ENCODE peak calls at places on chromosome 20, in eight cellular contexts. N is Right ventricle myocardium superior; H is putamen; F is IMR-90; C is stimulated activated CD8-positive, alpha-beta memory T cell treated with anti-CD3 and anti-CD28 coated beads, Interleukin-12 subunit alpha, Interleukin-12 subunit beta, amount 100 ng/mL, for 4 hours; Z is hypothalamus; B is NCI-H526 treated with DMSO at 0.1 percent for 48 hours; E is fibroblast of lung. L is an unnamed sample.
A peak's percentile ranks its signal among the peaks of the same experiment; 100 is the strongest.

GRCh38 chr20:31747640-31748039 is 8.6 kb downstream of the TPX2 start:
- DNase-seq in F (peak; percentile 53), E (peak; percentile 88), H (no peak), Z (no peak), B (no peak), C (no peak), N (no peak), L (no peak)

GRCh38 chr20:47038581-47039560 is 144.2 kb downstream of the EYA2 start:
- DNase-seq in B (no peak), H (no peak), Z (no peak), F (no peak), N (peak; percentile 55), C (no peak), E (peak; percentile 41), L (no peak)

GRCh38 chr20:31595654-31596411 is 9.3 kb upstream of the ID1 start:
- DNase-seq in N (peak; percentile 91), F (peak; percentile 86), H (no peak), B (no peak), Z (peak; percentile 24), C (no peak), E (peak; percentile 99), L (peak; percentile 91)

GRCh38 chr20:53146201-53146891 is 174.2 kb downstream of the TSHZ2 start:
- DNase-seq in E (no peak), F (no peak), B (no peak), Z (no peak), H (no peak), N (no peak), C (no peak), L (no peak)

GRCh38 chr20:39873286-39873685 is 815.8 kb downstream of the MAFB start:
- DNase-seq in H (no peak), F (no peak), N (no peak), C (no peak), B (no peak), Z (no peak), E (no peak), L (no peak)

GRCh38 chr20:55437778-55438417 is 567.4 kb downstream of the CBLN4 start:
- DNase-seq in E (no peak), C (no peak), Z (no peak), N (no peak), F (no peak), B (no peak), H (no peak), L (no peak)

GRCh38 chr20:43942213-43942590 is 27.6 kb downstream of the TOX2 start:
- DNase-seq in H (no peak), C (no peak), F (no peak), Z (no peak), N (no peak), E (no peak), B (no peak), L (no peak)

GRCh38 chr20:13800728-13801134 is 15.9 kb downstream of the NDUFAF5 start:
- DNase-seq in B (peak; percentile 25), N (peak; percentile 96), C (no peak), E (peak; percentile 96), F (peak; percentile 85), Z (peak; percentile 35), H (no peak), L (no peak)

GRCh38 chr20:44279228-44279627 is 31.8 kb downstream of the FITM2 start:
- DNase-seq in E (peak; percentile 47), N (no peak), C (no peak), F (peak; percentile 79), H (no peak), Z (no peak), B (no peak), L (no peak)

GRCh38 chr20:35823147-35823546 is 51.3 kb downstream of the PHF20 start:
- DNase-seq in E (no peak), C (no peak), B (no peak), N (no peak), H (no peak), Z (no peak), F (no peak), L (no peak)

GRCh38 chr20:32004963-32005362 is 5.3 kb upstream of the CCM2L start:
- DNase-seq in E (peak; percentile 46), F (peak; percentile 36), B (no peak), H (no peak), N (no peak), Z (no peak), C (no peak), L (no peak)

GRCh38 chr20:42100137-42100704 is 482.0 kb upstream of the CHD6 start:
- DNase-seq in C (no peak), E (no peak), B (no peak), F (no peak), Z (no peak), H (no peak), N (no peak), L (no peak)